ENCODE peak calls at places on chromosome 2, in four cellular contexts. P is AG04450, V is astrocyte of the spinal cord, M is testis. A is an unnamed sample.

GRCh38 chr2:10193276-10193675 is 70.7 kb downstream of the RRM2 start:
- DNase-seq in V (no peak), P (no peak), M (no peak), A (no peak)

GRCh38 chr2:64638502-64639120 is 15.1 kb downstream of the SERTAD2 start:
- DNase-seq in M (no peak), V (no peak), P (no peak), A (no peak)

GRCh38 chr2:156042895-156043294 is 289.6 kb downstream of the NR4A2 start:
- DNase-seq in M (no peak), P (no peak), V (no peak), A (no peak)

GRCh38 chr2:230749111-230749510 is 36.5 kb downstream of the CAB39 start:
- DNase-seq in M (no peak), V (peak; percentile 46), P (no peak), A (peak; percentile 4)

GRCh38 chr2:4882421-4882820 is 809.8 kb upstream of the SOX11 start:
- DNase-seq in P (no peak), V (peak; percentile 42), M (no peak), A (no peak)

GRCh38 chr2:214899751-214900150 is 90.3 kb upstream of the BARD1 start:
- DNase-seq in P (no peak), V (no peak), M (no peak), A (no peak)

GRCh38 chr2:64866797-64867196 is 122.4 kb upstream of the SLC1A4 start:
- DNase-seq in M (peak; percentile 37), V (peak; percentile 96), P (peak; percentile 94), A (peak; percentile 96)

GRCh38 chr2:187552959-187553681 is 1.1 kb downstream of the TFPI start:
- DNase-seq in M (no peak), V (peak; percentile 84), P (no peak), A (peak; percentile 62)

GRCh38 chr2:18505703-18506341 is 54.6 kb downstream of the RDH14 start:
- DNase-seq in P (no peak), V (no peak), M (no peak), A (no peak)

GRCh38 chr2:42249887-42250286 is 80.7 kb downstream of the EML4 start:
- DNase-seq in V (peak; percentile 27), P (no peak), M (no peak), A (no peak)

GRCh38 chr2:127891806-127892205 is 6.0 kb upstream of the AMMECR1L start:
- DNase-seq in M (peak; percentile 53), V (no peak), P (no peak), A (no peak)

GRCh38 chr2:85635636-85636035 is 19.6 kb downstream of the USP39 start:
- DNase-seq in V (no peak), M (peak; percentile 57), P (no peak), A (peak; percentile 17)

GRCh38 chr2:10654069-10654468 is 35.7 kb downstream of the NOL10 start:
- DNase-seq in M (no peak), P (no peak), V (peak; percentile 50), A (peak; percentile 6)

GRCh38 chr2:99066602-99067001 is 74.9 kb upstream of the C2orf15 start:
- DNase-seq in V (peak; percentile 56), P (peak; percentile 45), M (peak; percentile 45), A (peak; percentile 33)

GRCh38 chr2:80579756-80580155 is 275.2 kb upstream of the LRRTM1 start:
- DNase-seq in M (no peak), P (no peak), V (no peak), A (no peak)

GRCh38 chr2:240238201-240238600 is 97.7 kb upstream of the OTOS start:
- DNase-seq in P (no peak), M (no peak), V (no peak), A (no peak)

GRCh38 chr2:18603867-18604572 is 14.7 kb upstream of the NT5C1B start:
- DNase-seq in P (no peak), V (no peak), M (no peak), A (no peak)

GRCh38 chr2:46999084-46999483 is 83.5 kb upstream of the MCFD2 start:
- DNase-seq in P (no peak), M (no peak), V (no peak), A (no peak)

GRCh38 chr2:168432565-168433186 is 23.4 kb upstream of the CERS6 start:
- DNase-seq in P (no peak), V (no peak), M (no peak), A (no peak)

GRCh38 chr2:31216734-31217133 is 581 bp downstream of the CAPN14 start:
- DNase-seq in M (no peak), P (no peak), V (no peak), A (no peak)

GRCh38 chr2:121038831-121039230 is 246.2 kb downstream of the TFCP2L1 start:
- DNase-seq in M (no peak), P (no peak), V (no peak), A (no peak)

GRCh38 chr2:42567806-42568429 is 514 bp upstream of the MTA3 start:
- DNase-seq in M (peak; percentile 63), P (no peak), V (peak; percentile 42), A (no peak)

GRCh38 chr2:69969991-69970390 is 8.6 kb upstream of the ASPRV1 start:
- DNase-seq in V (no peak), M (no peak), P (no peak), A (no peak)

GRCh38 chr2:70212298-70212948 is 21.6 kb upstream of the C2orf42 start:
- DNase-seq in P (no peak), V (no peak), M (no peak), A (no peak)

GRCh38 chr2:31137211-31138036 is 816 bp downstream of the GALNT14 start:
- DNase-seq in P (no peak), V (peak; percentile 0), M (peak; percentile 19), A (no peak)

GRCh38 chr2:27701676-27702075 is 38.0 kb downstream of the SLC4A1AP start:
- DNase-seq in M (no peak), P (no peak), V (peak; percentile 49), A (no peak)

GRCh38 chr2:11749646-11750349 is 3.4 kb downstream of the LPIN1 start:
- DNase-seq in P (no peak), M (peak; percentile 61), V (peak; percentile 19), A (no peak)

GRCh38 chr2:179410552-179411356 is 146.1 kb upstream of the SESTD1 start:
- DNase-seq in M (peak; percentile 72), P (peak; percentile 23), V (peak; percentile 56), A (peak; percentile 58)

DNA sequence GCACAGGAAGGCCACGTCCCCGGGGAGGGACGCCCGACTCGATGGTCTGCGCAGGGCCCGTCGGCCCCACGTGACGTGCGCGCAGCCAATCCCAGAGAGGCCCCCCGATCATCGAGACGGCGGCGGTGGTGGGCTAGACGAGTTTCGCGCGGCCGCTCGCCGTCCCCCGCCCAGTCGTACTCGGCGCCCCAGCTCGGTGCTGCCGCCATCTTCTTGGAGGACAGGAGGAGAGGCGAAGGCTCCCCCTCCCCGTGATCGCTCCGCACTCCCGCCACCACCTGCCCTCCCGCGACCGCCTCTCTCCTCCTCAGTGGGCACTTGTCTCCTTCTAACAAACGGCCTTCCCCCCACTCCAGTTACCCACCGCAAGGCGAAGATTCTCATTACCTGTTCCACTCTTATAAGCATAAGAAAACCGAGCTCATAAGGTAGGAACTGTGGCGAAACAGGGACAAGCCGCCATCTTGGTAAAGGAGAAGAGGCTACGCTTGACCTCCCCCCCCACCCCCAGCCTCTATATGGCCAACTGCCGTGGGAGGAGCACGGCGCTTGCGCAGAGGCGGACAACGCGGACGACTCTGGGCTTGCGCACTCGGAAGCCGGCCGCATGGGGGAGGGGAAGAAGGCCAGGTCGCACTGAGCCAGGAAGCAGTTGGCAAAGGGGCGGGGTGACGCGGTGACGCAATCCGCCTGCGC is at the start of gene HDLBP:
- DNase-seq in P (peak; percentile 99), M (peak; percentile 99), V (peak; percentile 100), A (peak; percentile 98)
- TF ChIP-seq CTCF in P (no peak), M (no peak), V (peak; percentile 40), A (peak; percentile 56)

GRCh38 chr2:235935773-235936172 is 232.4 kb downstream of the GBX2 start:
- DNase-seq in M (no peak), P (no peak), V (no peak), A (no peak)

GRCh38 chr2:235937092-235937491 is 231.1 kb downstream of the GBX2 start:
- DNase-seq in V (no peak), M (no peak), P (no peak), A (no peak)

GRCh38 chr2:235937526-235937925 is 230.7 kb downstream of the GBX2 start:
- DNase-seq in M (no peak), V (no peak), P (no peak), A (no peak)

GRCh38 chr2:235935071-235935470 is 233.1 kb downstream of the GBX2 start:
- DNase-seq in P (no peak), M (no peak), V (no peak), A (no peak)

DNA sequence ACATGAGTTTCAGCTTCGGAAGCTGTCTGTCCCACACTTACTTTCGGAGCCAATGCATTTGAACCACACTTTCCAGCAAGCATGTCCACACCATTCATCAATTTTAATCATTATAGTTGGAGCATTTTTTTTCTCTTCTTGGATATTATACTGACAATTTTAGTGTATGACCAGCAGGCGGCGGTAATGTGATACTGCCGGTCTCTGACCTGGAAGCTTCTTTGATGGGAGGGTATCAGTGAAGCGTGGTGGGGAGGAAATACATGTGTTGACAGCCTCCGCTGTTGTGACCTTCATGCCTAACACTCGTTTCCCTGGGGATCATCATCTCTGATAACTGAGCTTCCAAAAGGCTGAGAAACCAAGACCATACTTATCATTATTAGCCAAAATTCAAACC is 231.7 kb downstream of the GBX2 start:
- DNase-seq in V (no peak), M (no peak), P (no peak), A (no peak)
- TF ChIP-seq CTCF in V (peak; percentile 41), M (peak; percentile 41), P (peak; percentile 40), A (peak; percentile 62)

GRCh38 chr2:72363406-72363805 is 215.7 kb upstream of the CYP26B1 start:
- DNase-seq in M (no peak), V (no peak), P (no peak), A (no peak)

DNA sequence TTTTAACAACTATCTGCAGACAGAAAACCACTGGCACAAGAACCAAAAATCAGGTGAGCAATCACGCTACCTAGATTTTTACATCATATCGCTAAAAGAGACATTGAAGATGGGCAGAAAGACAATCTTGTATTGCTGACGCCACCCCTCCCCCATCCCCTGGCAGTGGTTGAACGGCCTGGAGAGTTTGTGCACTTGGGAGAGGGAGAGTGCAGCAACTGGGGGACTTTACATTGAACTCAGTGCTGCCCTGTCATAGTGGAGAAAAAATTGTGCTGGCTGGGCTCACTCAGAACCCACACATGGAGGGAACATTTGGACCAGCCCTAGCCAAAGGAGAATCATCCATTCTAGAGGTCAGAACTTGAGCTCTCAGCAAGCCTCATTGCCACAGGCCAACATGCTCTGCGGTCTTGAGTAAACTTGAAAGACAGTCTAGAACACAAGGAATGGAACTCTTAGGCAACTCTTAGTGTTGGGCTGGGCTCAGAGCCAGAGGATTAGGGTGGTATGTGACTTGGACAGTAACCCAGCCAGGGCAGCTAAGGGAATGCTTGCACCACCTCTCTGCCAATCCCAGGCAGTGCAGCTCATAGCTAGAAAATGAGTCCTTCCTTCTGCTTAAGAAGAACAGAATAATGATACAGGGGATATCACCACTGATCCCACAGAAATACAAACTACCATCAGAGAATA is 220.0 kb upstream of the CYP26B1 start:
- DNase-seq in M (peak; percentile 60), P (peak; percentile 67), V (peak; percentile 75), A (peak; percentile 95)
- TF ChIP-seq CTCF in M (no peak), P (peak; percentile 40), V (no peak), A (peak; percentile 72)

GRCh38 chr2:143850084-143850483 is 669.8 kb downstream of the ZEB2 start:
- DNase-seq in M (no peak), P (no peak), V (no peak), A (no peak)
- TF ChIP-seq CTCF in M (no peak), P (no peak), V (no peak), A (no peak)

A was measured in HFFc6.